ENCODE peak calls at places on chromosomes 6 and 20, in seven cellular contexts. One of them, this sample, is unnamed.

GRCh38 chr6:80932364-80932763 is 820.1 kb downstream of the TENT5A start:
- DNase-seq in BE2C: no peak
- DNase-seq in left ventricle myocardium inferior: no peak
- DNase-seq in stomach: no peak
- DNase-seq in PC-3: no peak
- DNase-seq in suprapubic skin: no peak
- DNase-seq in foreskin fibroblast: peak; percentile 47
- DNase-seq in this sample: no peak

GRCh38 chr6:25027221-25027916 is 91.6 kb upstream of the RIPOR2 start:
- DNase-seq in BE2C: no peak
- DNase-seq in left ventricle myocardium inferior: no peak
- DNase-seq in stomach: peak; percentile 39
- DNase-seq in PC-3: no peak
- DNase-seq in suprapubic skin: no peak
- DNase-seq in foreskin fibroblast: no peak
- DNase-seq in this sample: peak; percentile 74

GRCh38 chr6:120405947-120406346 is 928.3 kb downstream of the TBC1D32 start:
- DNase-seq in BE2C: peak; percentile 19
- DNase-seq in left ventricle myocardium inferior: no peak
- DNase-seq in stomach: no peak
- DNase-seq in PC-3: peak; percentile 33
- DNase-seq in suprapubic skin: no peak
- DNase-seq in foreskin fibroblast: no peak
- DNase-seq in this sample: peak; percentile 72

GRCh38 chr6:71300561-71301168 is 12.1 kb downstream of the OGFRL1 start:
- DNase-seq in BE2C: no peak
- DNase-seq in left ventricle myocardium inferior: no peak
- DNase-seq in stomach: no peak
- DNase-seq in PC-3: no peak
- DNase-seq in suprapubic skin: no peak
- DNase-seq in foreskin fibroblast: no peak
- DNase-seq in this sample: no peak

GRCh38 chr20:61948586-61949362 is 116.9 kb downstream of the TAF4 start:
- DNase-seq in BE2C: no peak
- DNase-seq in left ventricle myocardium inferior: no peak
- DNase-seq in stomach: no peak
- DNase-seq in PC-3: no peak
- DNase-seq in suprapubic skin: peak; percentile 31
- DNase-seq in foreskin fibroblast: no peak
- DNase-seq in this sample: no peak

GRCh38 chr6:14635195-14635594 is 517.6 kb downstream of the CD83 start:
- DNase-seq in BE2C: no peak
- DNase-seq in left ventricle myocardium inferior: no peak
- DNase-seq in stomach: peak; percentile 36
- DNase-seq in PC-3: no peak
- DNase-seq in suprapubic skin: no peak
- DNase-seq in foreskin fibroblast: no peak
- DNase-seq in this sample: no peak

GRCh38 chr6:44493132-44493531 is 105.6 kb downstream of the CDC5L start:
- DNase-seq in BE2C: no peak
- DNase-seq in left ventricle myocardium inferior: no peak
- DNase-seq in stomach: no peak
- DNase-seq in PC-3: no peak
- DNase-seq in suprapubic skin: no peak
- DNase-seq in foreskin fibroblast: no peak
- DNase-seq in this sample: no peak

GRCh38 chr6:90219168-90219985 is 77.3 kb downstream of the BACH2 start:
- DNase-seq in BE2C: peak; percentile 56
- DNase-seq in left ventricle myocardium inferior: no peak
- DNase-seq in stomach: no peak
- DNase-seq in PC-3: peak; percentile 32
- DNase-seq in suprapubic skin: no peak
- DNase-seq in foreskin fibroblast: peak; percentile 73
- DNase-seq in this sample: peak; percentile 64

GRCh38 chr20:53643031-53643832 is 49.6 kb upstream of the ZNF217 start:
- DNase-seq in BE2C: no peak
- DNase-seq in left ventricle myocardium inferior: no peak
- DNase-seq in stomach: peak; percentile 52
- DNase-seq in PC-3: peak; percentile 94
- DNase-seq in suprapubic skin: no peak
- DNase-seq in foreskin fibroblast: peak; percentile 57
- DNase-seq in this sample: no peak

GRCh38 chr20:3404402-3404801 is 3.1 kb downstream of the DNAAF9 start:
- DNase-seq in BE2C: no peak
- DNase-seq in left ventricle myocardium inferior: no peak
- DNase-seq in stomach: no peak
- DNase-seq in PC-3: no peak
- DNase-seq in suprapubic skin: no peak
- DNase-seq in foreskin fibroblast: no peak
- DNase-seq in this sample: no peak

GRCh38 chr20:5315807-5316187 is 957 bp downstream of the PROKR2 start:
- DNase-seq in BE2C: no peak
- DNase-seq in left ventricle myocardium inferior: no peak
- DNase-seq in stomach: no peak
- DNase-seq in PC-3: no peak
- DNase-seq in suprapubic skin: no peak
- DNase-seq in foreskin fibroblast: no peak
- DNase-seq in this sample: no peak

GRCh38 chr20:23841693-23842092 is 15.2 kb upstream of the CST2 start:
- DNase-seq in BE2C: no peak
- DNase-seq in left ventricle myocardium inferior: no peak
- DNase-seq in stomach: no peak
- DNase-seq in PC-3: no peak
- DNase-seq in suprapubic skin: no peak
- DNase-seq in foreskin fibroblast: no peak
- DNase-seq in this sample: no peak

GRCh38 chr6:125507987-125508655 is 206.4 kb upstream of the HDDC2 start:
- DNase-seq in BE2C: peak; percentile 12
- DNase-seq in left ventricle myocardium inferior: no peak
- DNase-seq in stomach: no peak
- DNase-seq in PC-3: no peak
- DNase-seq in suprapubic skin: no peak
- DNase-seq in foreskin fibroblast: no peak
- DNase-seq in this sample: no peak

GRCh38 chr6:4672772-4673171 is 103.4 kb upstream of the CDYL start:
- DNase-seq in BE2C: no peak
- DNase-seq in left ventricle myocardium inferior: no peak
- DNase-seq in stomach: no peak
- DNase-seq in PC-3: no peak
- DNase-seq in suprapubic skin: no peak
- DNase-seq in foreskin fibroblast: no peak
- DNase-seq in this sample: no peak

GRCh38 chr20:59455392-59456341 is 148.7 kb upstream of the PHACTR3 start:
- DNase-seq in BE2C: no peak
- DNase-seq in left ventricle myocardium inferior: peak; percentile 32
- DNase-seq in stomach: peak; percentile 56
- DNase-seq in PC-3: peak; percentile 48
- DNase-seq in suprapubic skin: no peak
- DNase-seq in foreskin fibroblast: no peak
- DNase-seq in this sample: peak; percentile 67

GRCh38 chr6:18742406-18742805 is 355.3 kb downstream of the RNF144B start:
- DNase-seq in BE2C: no peak
- DNase-seq in left ventricle myocardium inferior: no peak
- DNase-seq in stomach: no peak
- DNase-seq in PC-3: peak; percentile 70
- DNase-seq in suprapubic skin: no peak
- DNase-seq in foreskin fibroblast: no peak
- DNase-seq in this sample: no peak

GRCh38 chr20:63979549-63980316 is at the start of gene SAMD10:
- DNase-seq in BE2C: peak; percentile 90
- DNase-seq in left ventricle myocardium inferior: no peak
- DNase-seq in stomach: peak; percentile 56
- DNase-seq in PC-3: peak; percentile 54
- DNase-seq in suprapubic skin: peak; percentile 77
- DNase-seq in foreskin fibroblast: no peak
- DNase-seq in this sample: peak; percentile 78

GRCh38 chr20:13294522-13294921 is 73.4 kb downstream of the ISM1 start:
- DNase-seq in BE2C: no peak
- DNase-seq in left ventricle myocardium inferior: no peak
- DNase-seq in stomach: no peak
- DNase-seq in PC-3: no peak
- DNase-seq in suprapubic skin: no peak
- DNase-seq in foreskin fibroblast: no peak
- DNase-seq in this sample: no peak

GRCh38 chr20:25206063-25206403 is 10.5 kb downstream of the ENTPD6 start:
- DNase-seq in BE2C: no peak
- DNase-seq in left ventricle myocardium inferior: no peak
- DNase-seq in stomach: peak; percentile 22
- DNase-seq in PC-3: no peak
- DNase-seq in suprapubic skin: no peak
- DNase-seq in foreskin fibroblast: no peak
- DNase-seq in this sample: no peak

GRCh38 chr20:25209400-25209799 is 13.9 kb downstream of the ENTPD6 start:
- DNase-seq in BE2C: no peak
- DNase-seq in left ventricle myocardium inferior: no peak
- DNase-seq in stomach: no peak
- DNase-seq in PC-3: no peak
- DNase-seq in suprapubic skin: no peak
- DNase-seq in foreskin fibroblast: no peak
- DNase-seq in this sample: no peak

GRCh38 chr20:25207149-25207959 is 11.8 kb downstream of the ENTPD6 start:
- DNase-seq in BE2C: no peak
- DNase-seq in left ventricle myocardium inferior: no peak
- DNase-seq in stomach: peak; percentile 23
- DNase-seq in PC-3: no peak
- DNase-seq in suprapubic skin: no peak
- DNase-seq in foreskin fibroblast: no peak
- DNase-seq in this sample: no peak

GRCh38 chr20:25209911-25210310 is 14.4 kb downstream of the ENTPD6 start:
- DNase-seq in BE2C: no peak
- DNase-seq in left ventricle myocardium inferior: no peak
- DNase-seq in stomach: peak; percentile 19
- DNase-seq in PC-3: no peak
- DNase-seq in suprapubic skin: no peak
- DNase-seq in foreskin fibroblast: no peak
- DNase-seq in this sample: no peak

GRCh38 chr20:25207960-25208534 is 12.5 kb downstream of the ENTPD6 start:
- DNase-seq in BE2C: no peak
- DNase-seq in left ventricle myocardium inferior: no peak
- DNase-seq in stomach: peak; percentile 16
- DNase-seq in PC-3: no peak
- DNase-seq in suprapubic skin: no peak
- DNase-seq in foreskin fibroblast: no peak
- DNase-seq in this sample: no peak
- H3K4me3 ChIP-seq in BE2C: no peak overlapping the region
- H3K4me3 ChIP-seq in left ventricle myocardium inferior: no peak overlapping the region
- H3K4me3 ChIP-seq in stomach: no peak overlapping the region
- H3K4me3 ChIP-seq in PC-3: no peak overlapping the region
- H3K4me3 ChIP-seq in suprapubic skin: no peak overlapping the region
- H3K4me3 ChIP-seq in foreskin fibroblast: no peak overlapping the region
- H3K4me3 ChIP-seq in this sample: no peak overlapping the region

DNA sequence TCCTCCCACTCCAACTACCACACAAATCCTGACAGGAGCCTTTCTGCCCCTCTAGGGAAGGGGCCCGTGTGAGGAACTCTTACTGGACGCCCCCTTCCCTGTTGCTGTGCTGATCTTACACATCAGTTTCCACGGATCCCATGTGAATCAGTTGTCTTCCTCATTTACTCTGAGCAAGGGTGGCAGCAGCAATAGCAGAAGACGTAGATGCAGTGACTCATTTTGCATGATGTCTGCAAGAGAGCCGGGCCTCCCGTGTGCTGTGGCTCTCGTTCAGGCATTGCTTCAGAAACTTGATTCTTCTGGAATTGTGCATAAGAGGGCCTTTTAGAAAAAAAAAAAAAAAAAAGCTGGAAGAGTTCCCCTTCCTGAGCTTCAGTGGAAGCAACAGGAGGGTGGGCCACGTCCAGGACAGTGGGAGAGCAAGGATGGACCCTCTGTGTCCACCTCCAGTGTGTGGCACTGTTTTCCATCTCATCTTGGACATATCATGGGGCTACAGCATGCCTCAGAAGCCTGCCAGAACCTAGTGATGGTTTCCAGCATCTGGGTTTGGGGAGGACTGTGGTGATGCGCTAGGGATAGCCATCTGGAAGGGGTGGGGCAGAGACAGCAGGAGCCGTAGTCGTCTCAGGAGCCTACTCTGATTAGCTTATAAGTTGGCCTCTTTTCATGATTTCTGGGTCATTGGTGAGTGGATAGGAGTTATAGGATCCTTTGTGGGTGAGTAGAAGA is 62.1 kb downstream of the FOXO3 start:
- DNase-seq in BE2C: peak; percentile 69
- DNase-seq in left ventricle myocardium inferior: peak; percentile 33
- DNase-seq in stomach: no peak
- DNase-seq in PC-3: no peak
- DNase-seq in suprapubic skin: peak; percentile 77
- DNase-seq in foreskin fibroblast: peak; percentile 91
- DNase-seq in this sample: no peak
- TF ChIP-seq CTCF in BE2C: peak; percentile 35
- TF ChIP-seq CTCF in left ventricle myocardium inferior: no peak
- TF ChIP-seq CTCF in stomach: no peak
- TF ChIP-seq CTCF in PC-3: no peak
- TF ChIP-seq CTCF in suprapubic skin: no peak
- TF ChIP-seq CTCF in foreskin fibroblast: peak; percentile 10
- TF ChIP-seq CTCF in this sample: no peak

DNA sequence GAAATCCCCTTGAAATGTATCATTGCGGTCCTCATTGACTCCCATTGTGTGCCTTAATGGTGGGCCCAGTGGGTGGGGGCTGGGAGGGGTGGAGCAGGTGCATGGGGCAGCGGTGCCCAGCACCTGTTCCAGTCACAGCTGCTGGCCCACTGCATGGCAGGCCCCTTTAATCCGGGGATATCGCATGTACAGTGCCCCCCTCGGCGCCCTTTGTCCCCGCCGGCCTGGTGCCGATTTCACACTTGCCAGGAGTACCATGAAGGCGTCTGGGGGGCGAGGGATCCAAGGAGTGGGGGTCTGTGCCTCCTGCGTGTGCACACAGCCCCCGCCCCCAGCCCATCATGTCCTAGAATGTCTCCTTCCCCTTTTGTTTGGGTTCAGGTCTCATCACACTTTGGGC is 2.8 kb downstream of the SNAI1 start:
- DNase-seq in BE2C: no peak
- DNase-seq in left ventricle myocardium inferior: no peak
- DNase-seq in stomach: no peak
- DNase-seq in PC-3: no peak
- DNase-seq in suprapubic skin: no peak
- DNase-seq in foreskin fibroblast: no peak
- DNase-seq in this sample: no peak
- H3K4me3 ChIP-seq in BE2C: peak overlapping the region; percentile 93
- H3K4me3 ChIP-seq in left ventricle myocardium inferior: peak overlapping the region; percentile 70
- H3K4me3 ChIP-seq in stomach: peak overlapping the region; percentile 59
- H3K4me3 ChIP-seq in PC-3: no peak overlapping the region
- H3K4me3 ChIP-seq in suprapubic skin: peak overlapping the region; percentile 48
- H3K4me3 ChIP-seq in foreskin fibroblast: peak overlapping the region; percentile 94
- H3K4me3 ChIP-seq in this sample: peak overlapping the region; percentile 90

DNA sequence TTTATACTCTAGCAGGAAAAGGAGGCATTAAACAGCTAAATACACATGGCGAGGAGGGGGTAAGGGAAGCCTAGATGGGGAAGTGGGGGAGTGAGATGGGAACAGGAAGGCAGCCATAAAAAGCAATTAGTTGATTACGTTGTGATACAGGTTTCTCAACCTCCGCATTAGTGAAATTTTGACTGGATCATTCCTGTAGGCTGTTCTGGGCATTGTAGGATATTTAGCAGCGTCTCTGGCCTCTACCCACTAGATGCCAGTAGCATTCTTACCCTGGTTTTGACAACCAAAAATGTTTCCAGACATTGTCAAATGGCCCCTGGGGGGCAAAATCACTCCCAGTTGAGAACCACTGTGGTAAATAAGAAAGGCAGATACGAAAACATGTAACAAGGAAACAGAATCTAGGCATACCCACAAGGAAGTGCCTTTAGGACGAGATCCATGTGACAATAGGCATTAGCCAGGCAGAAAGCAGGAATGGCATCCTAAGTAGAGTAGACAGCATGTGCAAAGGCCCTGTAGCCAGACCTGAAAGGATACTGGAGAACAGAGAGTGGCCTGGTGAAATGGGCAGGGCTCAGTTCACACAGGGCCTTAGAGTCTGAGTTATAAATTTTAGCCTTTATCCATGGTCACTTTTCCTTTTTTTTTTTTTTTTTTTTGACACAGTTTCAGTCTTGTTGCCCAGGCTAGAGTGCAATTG is 25.8 kb upstream of the PTPN1 start:
- DNase-seq in BE2C: no peak
- DNase-seq in left ventricle myocardium inferior: no peak
- DNase-seq in stomach: no peak
- DNase-seq in PC-3: no peak
- DNase-seq in suprapubic skin: no peak
- DNase-seq in foreskin fibroblast: no peak
- DNase-seq in this sample: no peak
- TF ChIP-seq CTCF in BE2C: no peak
- TF ChIP-seq CTCF in left ventricle myocardium inferior: no peak
- TF ChIP-seq CTCF in stomach: no peak
- TF ChIP-seq CTCF in PC-3: peak; percentile 34
- TF ChIP-seq CTCF in suprapubic skin: no peak
- TF ChIP-seq CTCF in foreskin fibroblast: no peak
- TF ChIP-seq CTCF in this sample: no peak

This sample was measured in endodermal cell.